ENCODE peak calls at places on chromosomes 6 and 20, in seven cellular contexts. Q, D, M, Y, R, W and A are unnamed samples.

GRCh38 chr6:135182120-135182992 is 1.2 kb downstream of the MYB start:
- DNase-seq in R (peak; percentile 9), Y (peak; percentile 54), M (no peak), W (no peak), D (no peak), Q (peak; percentile 21), A (no peak)

GRCh38 chr6:134720353-134721094 is 229.4 kb downstream of the ALDH8A1 start:
- DNase-seq in D (no peak), Y (no peak), M (no peak), R (no peak), Q (no peak), W (no peak), A (no peak)

GRCh38 chr20:29763821-29764511 is 1493.5 kb upstream of the DEFB115 start:
- DNase-seq in Y (no peak), R (no peak), W (no peak), Q (no peak), D (no peak), M (no peak), A (no peak)

GRCh38 chr6:127690092-127690491 is 113.1 kb downstream of the C6orf58 start:
- DNase-seq in D (peak; percentile 1), Q (no peak), M (no peak), R (no peak), W (no peak), Y (no peak), A (no peak)

GRCh38 chr20:5945963-5946362 is 4.4 kb downstream of the TRMT6 start:
- DNase-seq in D (no peak), Y (no peak), W (no peak), Q (no peak), R (peak; percentile 37), M (no peak), A (no peak)

GRCh38 chr20:53738039-53738944 is 144.7 kb upstream of the ZNF217 start:
- DNase-seq in M (peak; percentile 94), Q (peak; percentile 82), W (no peak), D (no peak), Y (no peak), R (peak; percentile 33), A (no peak)

GRCh38 chr6:36499918-36500317 is 47.4 kb downstream of the STK38 start:
- DNase-seq in Q (no peak), Y (no peak), D (no peak), M (no peak), W (no peak), R (no peak), A (no peak)

GRCh38 chr20:13286052-13286451 is 65.0 kb downstream of the ISM1 start:
- DNase-seq in M (no peak), R (no peak), Q (no peak), Y (no peak), D (no peak), W (no peak), A (no peak)

GRCh38 chr6:102581378-102582124 is 1188.0 kb downstream of the GRIK2 start:
- DNase-seq in W (no peak), D (no peak), Y (no peak), Q (no peak), M (no peak), R (no peak), A (no peak)

GRCh38 chr6:3402310-3403243 is 54.3 kb downstream of the SLC22A23 start:
- DNase-seq in Q (no peak), R (no peak), M (no peak), D (no peak), Y (no peak), W (no peak), A (no peak)

GRCh38 chr6:44662461-44663121 is 275.1 kb downstream of the CDC5L start:
- DNase-seq in R (no peak), W (no peak), M (peak; percentile 72), Q (no peak), D (no peak), Y (no peak), A (no peak)

GRCh38 chr6:81228912-81229540 is 523.5 kb downstream of the TENT5A start:
- DNase-seq in R (no peak), Y (no peak), W (no peak), D (no peak), M (peak; percentile 36), Q (no peak), A (no peak)

GRCh38 chr20:8756410-8756809 is 312.5 kb upstream of the PLCB4 start:
- DNase-seq in W (no peak), Y (no peak), R (peak; percentile 54), D (peak; percentile 52), M (peak; percentile 52), Q (no peak), A (no peak)

GRCh38 chr6:105099371-105099770 is 80.4 kb downstream of the POPDC3 start:
- DNase-seq in M (no peak), Y (no peak), Q (no peak), D (no peak), W (no peak), R (no peak), A (no peak)

GRCh38 chr6:40371621-40372020 is 215.5 kb downstream of the LRFN2 start:
- DNase-seq in Q (no peak), R (no peak), Y (no peak), M (no peak), D (no peak), W (no peak), A (no peak)

GRCh38 chr6:139394027-139394649 is 19.7 kb upstream of the CITED2 start:
- DNase-seq in D (no peak), W (no peak), Q (no peak), R (no peak), M (no peak), Y (no peak), A (no peak)

GRCh38 chr20:63167026-63167917 is 48.7 kb downstream of the YTHDF1 start:
- DNase-seq in W (no peak), R (no peak), M (no peak), D (no peak), Y (no peak), Q (no peak), A (no peak)

GRCh38 chr20:13009682-13010406 is 1.1 kb downstream of the SPTLC3 start:
- DNase-seq in D (peak; percentile 55), Y (no peak), M (peak; percentile 77), Q (peak; percentile 57), R (peak; percentile 35), W (peak; percentile 3), A (peak; percentile 17)

GRCh38 chr6:150263765-150264415 is 104.9 kb upstream of the IYD start:
- DNase-seq in D (no peak), Y (no peak), W (no peak), M (no peak), R (no peak), Q (no peak), A (no peak)

GRCh38 chr20:40090236-40090635 is 598.8 kb downstream of the MAFB start:
- DNase-seq in M (no peak), W (no peak), Y (no peak), Q (no peak), R (no peak), D (no peak), A (no peak)

GRCh38 chr6:8170754-8171153 is 68.4 kb upstream of the EEF1E1 start:
- DNase-seq in D (no peak), M (no peak), R (no peak), Q (no peak), W (no peak), Y (no peak), A (no peak)

GRCh38 chr6:170025341-170026271 is 265.3 kb downstream of the DLL1 start:
- DNase-seq in M (no peak), Y (no peak), R (no peak), Q (no peak), D (no peak), W (no peak), A (no peak)

GRCh38 chr6:16168858-16169257 is 40.0 kb downstream of the MYLIP start:
- DNase-seq in Y (no peak), R (no peak), M (no peak), W (no peak), D (no peak), Q (no peak), A (no peak)